ENCODE peak calls at places on chromosomes 11 and 22, in seven cellular contexts. I is neuronal stem cell, Y is IMR-90, R is mesendoderm, K is H9, O is mesenchymal stem cell, X is H1. H is an unnamed sample. For H3K27me3, the result is how much of the 10 kb centered on the place peaks cover.

GRCh38 chr11:128692750-128693578 is 908 bp upstream of the FLI1 start:
- DNase-seq in I (no peak), Y (no peak), R (peak), K (peak), O (peak), X (peak), H (peak)

GRCh38 chr11:117830072-117830471 is 5.5 kb upstream of the FXYD2 start:
- DNase-seq in I (no peak), Y (no peak), R (no peak), K (peak), O (no peak), X (no peak), H (no peak)

GRCh38 chr11:14193644-14194043 is 165.3 kb downstream of the RRAS2 start:
- DNase-seq in I (no peak), Y (no peak), R (peak), K (no peak), O (no peak), X (no peak), H (no peak)

GRCh38 chr11:120771551-120772060 is 252.3 kb upstream of the TBCEL start:
- DNase-seq in I (no peak), Y (no peak), R (no peak), K (peak), O (no peak), X (peak), H (no peak)

GRCh38 chr11:59901306-59901705 is 22.7 kb downstream of the OOSP3 start:
- DNase-seq in I (no peak), Y (no peak), R (no peak), K (no peak), O (peak), X (no peak), H (no peak)

GRCh38 chr11:109978895-109979294 is 114.3 kb upstream of the ZC3H12C start:
- DNase-seq in I (no peak), Y (peak), R (no peak), K (no peak), O (no peak), X (no peak), H (peak)

GRCh38 chr11:8813658-8814057 is 97.3 kb upstream of the AKIP1 start:
- DNase-seq in I (peak), Y (peak), R (peak), K (peak), O (peak), X (peak), H (peak)

GRCh38 chr22:48210812-48211211 is 1448.4 kb downstream of the TBC1D22A start:
- DNase-seq in I (no peak), Y (no peak), R (no peak), K (no peak), O (no peak), X (no peak), H (no peak)

GRCh38 chr11:7533199-7534029 is 19.6 kb downstream of the PPFIBP2 start:
- DNase-seq in I (no peak), Y (no peak), R (no peak), K (no peak), O (no peak), X (no peak), H (no peak)

GRCh38 chr11:1274501-1274900 is 34.9 kb downstream of the TOLLIP start:
- DNase-seq in I (no peak), Y (no peak), R (no peak), K (no peak), O (no peak), X (no peak), H (no peak)

GRCh38 chr22:38272373-38273134 is at the start of gene TMEM184B:
- DNase-seq in I (peak), Y (peak), R (peak), K (peak), O (peak), X (peak), H (peak)

GRCh38 chr11:47723041-47723440 is 7.9 kb upstream of the AGBL2 start:
- DNase-seq in I (no peak), Y (no peak), R (no peak), K (no peak), O (no peak), X (no peak), H (peak)

GRCh38 chr11:123107945-123108344 is 46.0 kb upstream of the HSPA8 start:
- DNase-seq in I (no peak), Y (no peak), R (no peak), K (no peak), O (no peak), X (no peak), H (peak)

GRCh38 chr11:20111871-20112270 is 48.4 kb downstream of the DBX1 start:
- DNase-seq in I (no peak), Y (no peak), R (no peak), K (no peak), O (no peak), X (no peak), H (no peak)

GRCh38 chr22:48112687-48113521 is 1350.5 kb downstream of the TBC1D22A start:
- DNase-seq in I (no peak), Y (no peak), R (no peak), K (no peak), O (no peak), X (no peak), H (no peak)

GRCh38 chr11:16880184-16880583 is 134.0 kb downstream of the PLEKHA7 start:
- DNase-seq in I (no peak), Y (no peak), R (no peak), K (no peak), O (no peak), X (no peak), H (no peak)

GRCh38 chr11:86442827-86443226 is 68.1 kb downstream of the CCDC81 start:
- DNase-seq in I (no peak), Y (no peak), R (no peak), K (no peak), O (no peak), X (no peak), H (no peak)

GRCh38 chr22:38862375-38863329 is 9.4 kb downstream of the CBX6 start:
- DNase-seq in I (no peak), Y (no peak), R (no peak), K (peak), O (no peak), X (no peak), H (no peak)

GRCh38 chr22:35043251-35043931 is 22.6 kb upstream of the ISX start:
- DNase-seq in I (no peak), Y (no peak), R (peak), K (no peak), O (no peak), X (no peak), H (no peak)

GRCh38 chr11:71251761-71252433 is 480 bp downstream of the SHANK2 start:
- DNase-seq in I (peak), Y (no peak), R (peak), K (peak), O (peak), X (peak), H (peak)

GRCh38 chr22:27296091-27296675 is 505.4 kb downstream of the MN1 start:
- DNase-seq in I (no peak), Y (no peak), R (no peak), K (no peak), O (no peak), X (no peak), H (no peak)
- H3K27me3 ChIP-seq in I (under half), Y (under half), R (under half), K (under half), O (under half), X (under half), H (under half)

GRCh38 chr11:108508653-108509593 is 10.7 kb upstream of the POGLUT3 start:
- DNase-seq in I (no peak), Y (no peak), R (no peak), K (no peak), O (no peak), X (no peak), H (no peak)

GRCh38 chr11:108516125-108516524 is 17.9 kb upstream of the POGLUT3 start:
- DNase-seq in I (no peak), Y (no peak), R (no peak), K (no peak), O (no peak), X (no peak), H (no peak)

GRCh38 chr11:108512706-108513105 is 14.5 kb upstream of the POGLUT3 start:
- DNase-seq in I (no peak), Y (no peak), R (no peak), K (no peak), O (no peak), X (no peak), H (peak)

GRCh38 chr11:108511851-108512474 is 13.8 kb upstream of the POGLUT3 start:
- DNase-seq in I (no peak), Y (peak), R (no peak), K (no peak), O (peak), X (no peak), H (peak)
- H2BK5ac ChIP-seq in I (no peak), Y (no peak), R (no peak), K (no peak), O (no peak), X (no peak), H (no peak)

GRCh38 chr11:11965192-11965591 is 43.2 kb downstream of the DKK3 start:
- DNase-seq in I (no peak), Y (no peak), R (no peak), K (no peak), O (no peak), X (no peak), H (no peak)
- H3K4ac ChIP-seq in I (no peak), Y (no peak), R (no peak), K (no peak), O (no peak), X (no peak), H (no peak)

DNA sequence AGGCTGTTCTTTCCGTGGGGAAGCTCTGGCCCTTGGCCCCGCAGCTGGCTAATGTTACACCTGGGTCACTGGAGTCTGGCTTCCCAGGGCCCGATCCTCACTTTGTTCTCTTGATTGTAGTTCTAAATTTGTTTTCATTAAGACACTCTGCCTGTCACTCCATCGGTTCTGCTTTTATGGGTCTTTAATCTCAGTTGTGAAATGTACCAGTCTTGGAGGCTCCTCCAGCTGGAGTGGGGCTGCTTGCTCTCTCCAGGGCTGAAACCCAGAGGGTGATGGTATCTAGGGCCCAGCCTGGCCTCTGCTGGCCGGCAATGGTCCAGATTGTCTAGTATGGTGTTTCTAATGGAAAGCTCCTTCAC is 352.9 kb downstream of the TENM4 start:
- DNase-seq in I (no peak), Y (no peak), R (no peak), K (no peak), O (peak), X (no peak), H (no peak)
- H3K27me3 ChIP-seq in I (under half), Y (under half), R (under half), K (under half), O (under half), X (under half), H (under half)

GRCh38 chr11:119262668-119263351 is 54.1 kb downstream of the MCAM start:
- DNase-seq in I (no peak), Y (peak), R (no peak), K (no peak), O (peak), X (no peak), H (no peak)
- H2BK5ac ChIP-seq in I (no peak), Y (peak), R (no peak), K (no peak), O (no peak), X (no peak), H (no peak)

DNA sequence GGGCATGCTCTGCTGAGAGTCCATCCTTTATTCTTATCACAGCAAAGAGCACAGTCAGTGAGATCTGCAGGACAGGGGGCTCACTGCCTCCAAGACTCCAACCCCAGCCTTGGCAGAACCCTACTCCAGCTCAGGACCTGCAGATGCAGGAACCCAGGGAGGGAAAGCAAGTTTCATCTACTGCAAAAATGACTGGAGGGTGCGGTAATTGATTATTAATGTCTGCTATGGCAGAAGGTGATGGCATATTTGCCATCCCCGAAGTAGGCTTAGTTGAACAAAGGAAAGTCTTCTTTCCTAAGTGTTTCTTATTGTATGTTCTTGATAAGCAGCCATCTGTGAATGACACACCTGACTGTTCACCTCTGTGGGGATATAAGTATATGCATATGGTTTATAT is 9.2 kb downstream of the SCUBE1 start:
- DNase-seq in I (no peak), Y (no peak), R (no peak), K (no peak), O (no peak), X (no peak), H (no peak)
- H3K4ac ChIP-seq in I (no peak), Y (no peak), R (no peak), K (no peak), O (no peak), X (no peak), H (no peak)

GRCh38 chr11:12680940-12681258 is 6.7 kb downstream of the TEAD1 start:
- DNase-seq in I (no peak), Y (no peak), R (no peak), K (no peak), O (no peak), X (no peak), H (peak)
- H3K27me3 ChIP-seq in I (under half), Y (under half), R (under half), K (under half), O (under half), X (under half), H (under half)

DNA sequence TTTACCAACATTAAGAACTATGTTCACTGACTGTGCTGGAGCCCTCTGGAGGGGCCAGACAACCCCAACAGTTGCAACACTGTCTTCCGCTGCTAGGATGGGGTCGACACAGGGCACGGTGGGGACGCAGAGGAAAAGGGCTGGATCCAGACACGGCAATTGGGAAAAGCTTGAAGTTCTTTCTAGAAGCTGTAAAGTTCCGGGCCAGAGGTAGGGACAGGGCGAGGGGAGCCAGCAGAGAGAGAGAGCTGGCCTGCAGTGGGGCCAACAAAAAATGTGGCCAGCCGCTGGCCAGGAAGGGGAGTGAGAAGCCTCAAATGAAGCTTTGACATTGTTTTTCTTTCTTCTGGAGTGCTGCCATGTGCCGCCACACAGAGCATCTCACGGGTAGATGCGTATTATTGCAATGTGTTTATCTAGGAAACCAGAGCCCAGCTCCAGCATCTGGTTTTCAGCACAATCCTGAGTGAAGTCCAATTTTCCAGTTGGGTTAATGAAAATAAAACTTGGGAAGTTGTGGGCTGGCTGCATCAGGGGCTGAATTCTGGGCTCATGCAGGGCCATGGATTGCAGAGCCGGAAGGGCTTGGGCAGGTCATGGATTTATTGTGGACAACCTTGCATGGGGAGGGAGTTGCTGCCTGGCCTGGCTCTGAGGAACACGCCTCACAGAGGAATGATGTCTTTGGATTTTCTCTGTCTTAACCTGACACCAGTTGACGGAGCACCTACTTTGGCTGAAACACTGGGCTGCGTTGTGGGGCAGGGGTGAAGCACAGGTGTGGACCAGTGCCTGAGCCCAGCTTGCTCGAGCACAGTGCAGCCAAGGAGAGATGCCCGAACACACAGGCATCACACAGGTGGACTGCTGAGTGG is 67.6 kb upstream of the AMPD3 start:
- DNase-seq in I (no peak), Y (peak), R (no peak), K (no peak), O (no peak), X (peak), H (peak)
- H2BK5ac ChIP-seq in I (no peak), Y (peak), R (no peak), K (no peak), O (no peak), X (peak), H (no peak)